ENCODE peak calls at places on chromosomes 11 and 22, in four cellular contexts. One of them, this sample, is unnamed.

GRCh38 chr11:126416542-126417090 is 61.1 kb downstream of the ST3GAL4 start:
- DNase-seq in A549: no peak
- DNase-seq in K562: no peak
- DNase-seq in GM12878: peak; percentile 27
- DNase-seq in this sample: peak; percentile 68

GRCh38 chr11:120929090-120929489 is 94.8 kb upstream of the TBCEL start:
- DNase-seq in A549: no peak
- DNase-seq in K562: no peak
- DNase-seq in GM12878: no peak
- DNase-seq in this sample: no peak

GRCh38 chr22:31036671-31037550 is 44.2 kb upstream of the SMTN start:
- DNase-seq in A549: no peak
- DNase-seq in K562: no peak
- DNase-seq in GM12878: no peak
- DNase-seq in this sample: peak; percentile 53

GRCh38 chr22:35681454-35682050 is 33.3 kb downstream of the APOL6 start:
- DNase-seq in A549: no peak
- DNase-seq in K562: no peak
- DNase-seq in GM12878: no peak
- DNase-seq in this sample: no peak

GRCh38 chr11:73478737-73479347 is 102.6 kb downstream of the RELT start:
- DNase-seq in A549: peak; percentile 61
- DNase-seq in K562: peak; percentile 44
- DNase-seq in GM12878: no peak
- DNase-seq in this sample: peak; percentile 42

GRCh38 chr11:78313181-78313788 is 104.3 kb downstream of the GAB2 start:
- DNase-seq in A549: no peak
- DNase-seq in K562: no peak
- DNase-seq in GM12878: no peak
- DNase-seq in this sample: peak; percentile 79

GRCh38 chr22:31259798-31260473 is 32.4 kb downstream of the PIK3IP1 start:
- DNase-seq in A549: no peak
- DNase-seq in K562: no peak
- DNase-seq in GM12878: no peak
- DNase-seq in this sample: no peak

GRCh38 chr22:35900483-35901168 is 128.0 kb downstream of the RBFOX2 start:
- DNase-seq in A549: no peak
- DNase-seq in K562: no peak
- DNase-seq in GM12878: no peak
- DNase-seq in this sample: peak; percentile 81

GRCh38 chr11:5021996-5022395 is 24.3 kb upstream of the OR52J3 start:
- DNase-seq in A549: no peak
- DNase-seq in K562: no peak
- DNase-seq in GM12878: no peak
- DNase-seq in this sample: no peak

GRCh38 chr11:1782831-1783724 is 19.4 kb upstream of the CTSD start:
- DNase-seq in A549: no peak
- DNase-seq in K562: peak; percentile 33
- DNase-seq in GM12878: no peak
- DNase-seq in this sample: peak; percentile 52

GRCh38 chr11:130546438-130546837 is 98.0 kb downstream of the ADAMTS15 start:
- DNase-seq in A549: no peak
- DNase-seq in K562: no peak
- DNase-seq in GM12878: no peak
- DNase-seq in this sample: no peak

GRCh38 chr11:36996795-36997194 is 398.8 kb upstream of the RAG2 start:
- DNase-seq in A549: no peak
- DNase-seq in K562: no peak
- DNase-seq in GM12878: no peak
- DNase-seq in this sample: no peak

GRCh38 chr22:36331306-36331911 is 56.4 kb downstream of the MYH9 start:
- DNase-seq in A549: peak; percentile 67
- DNase-seq in K562: peak; percentile 64
- DNase-seq in GM12878: peak; percentile 81
- DNase-seq in this sample: peak; percentile 98

GRCh38 chr11:21301981-21302380 is 632.6 kb downstream of the NELL1 start:
- DNase-seq in A549: no peak
- DNase-seq in K562: no peak
- DNase-seq in GM12878: no peak
- DNase-seq in this sample: no peak

GRCh38 chr22:40107756-40108437 is 69.8 kb upstream of the TNRC6B start:
- DNase-seq in A549: no peak
- DNase-seq in K562: no peak
- DNase-seq in GM12878: no peak
- DNase-seq in this sample: peak; percentile 12

GRCh38 chr22:39384750-39385480 is 14.7 kb upstream of the TAB1 start:
- DNase-seq in A549: peak; percentile 33
- DNase-seq in K562: peak; percentile 45
- DNase-seq in GM12878: no peak
- DNase-seq in this sample: peak; percentile 28

GRCh38 chr11:75276696-75277095 is 36.1 kb downstream of the TPBGL start:
- DNase-seq in A549: no peak
- DNase-seq in K562: no peak
- DNase-seq in GM12878: no peak
- DNase-seq in this sample: no peak

GRCh38 chr22:47601666-47602065 is 839.2 kb downstream of the TBC1D22A start:
- DNase-seq in A549: no peak
- DNase-seq in K562: no peak
- DNase-seq in GM12878: no peak
- DNase-seq in this sample: no peak

GRCh38 chr11:99316761-99317475 is 296.2 kb downstream of the CNTN5 start:
- DNase-seq in A549: no peak
- DNase-seq in K562: no peak
- DNase-seq in GM12878: no peak
- DNase-seq in this sample: no peak

GRCh38 chr11:17992916-17993315 is 19.9 kb downstream of the SERGEF start:
- DNase-seq in A549: no peak
- DNase-seq in K562: no peak
- DNase-seq in GM12878: no peak
- DNase-seq in this sample: no peak

GRCh38 chr11:126918556-126918955 is 82.0 kb downstream of the KIRREL3 start:
- DNase-seq in A549: no peak
- DNase-seq in K562: no peak
- DNase-seq in GM12878: no peak
- DNase-seq in this sample: peak; percentile 54

GRCh38 chr11:113574171-113574570 is 99.0 kb upstream of the DRD2 start:
- DNase-seq in A549: no peak
- DNase-seq in K562: no peak
- DNase-seq in GM12878: no peak
- DNase-seq in this sample: no peak

GRCh38 chr11:35911013-35911412 is 32.8 kb upstream of the LDLRAD3 start:
- DNase-seq in A549: no peak
- DNase-seq in K562: no peak
- DNase-seq in GM12878: no peak
- DNase-seq in this sample: no peak

GRCh38 chr11:126997196-126997595 is 3.4 kb downstream of the KIRREL3 start:
- DNase-seq in A549: no peak
- DNase-seq in K562: no peak
- DNase-seq in GM12878: no peak
- DNase-seq in this sample: peak; percentile 23

GRCh38 chr22:45917146-45917545 is 59.8 kb downstream of the WNT7B start:
- DNase-seq in A549: no peak
- DNase-seq in K562: no peak
- DNase-seq in GM12878: no peak
- DNase-seq in this sample: no peak

GRCh38 chr11:88174627-88175003 is 628 bp downstream of the RAB38 start:
- DNase-seq in A549: peak; percentile 8
- DNase-seq in K562: no peak
- DNase-seq in GM12878: no peak
- DNase-seq in this sample: peak; percentile 86

GRCh38 chr22:45686004-45686403 is 14.4 kb downstream of the ATXN10 start:
- DNase-seq in A549: no peak
- DNase-seq in K562: no peak
- DNase-seq in GM12878: no peak
- DNase-seq in this sample: peak; percentile 78

GRCh38 chr11:125062931-125063428 is at the start of gene SLC37A2:
- DNase-seq in A549: peak; percentile 44
- DNase-seq in K562: no peak
- DNase-seq in GM12878: peak; percentile 62
- DNase-seq in this sample: peak; percentile 54

GRCh38 chr11:58121101-58121500 is 4.2 kb downstream of the OR9I1 start:
- DNase-seq in A549: no peak
- DNase-seq in K562: no peak
- DNase-seq in GM12878: no peak
- DNase-seq in this sample: peak; percentile 5

GRCh38 chr11:30760341-30760740 is 174.2 kb upstream of the MPPED2 start:
- DNase-seq in A549: no peak
- DNase-seq in K562: no peak
- DNase-seq in GM12878: no peak
- DNase-seq in this sample: peak; percentile 5

GRCh38 chr11:95599959-95600586 is 189.5 kb downstream of the FAM76B start:
- DNase-seq in A549: no peak
- DNase-seq in K562: no peak
- DNase-seq in GM12878: no peak
- DNase-seq in this sample: no peak

DNA sequence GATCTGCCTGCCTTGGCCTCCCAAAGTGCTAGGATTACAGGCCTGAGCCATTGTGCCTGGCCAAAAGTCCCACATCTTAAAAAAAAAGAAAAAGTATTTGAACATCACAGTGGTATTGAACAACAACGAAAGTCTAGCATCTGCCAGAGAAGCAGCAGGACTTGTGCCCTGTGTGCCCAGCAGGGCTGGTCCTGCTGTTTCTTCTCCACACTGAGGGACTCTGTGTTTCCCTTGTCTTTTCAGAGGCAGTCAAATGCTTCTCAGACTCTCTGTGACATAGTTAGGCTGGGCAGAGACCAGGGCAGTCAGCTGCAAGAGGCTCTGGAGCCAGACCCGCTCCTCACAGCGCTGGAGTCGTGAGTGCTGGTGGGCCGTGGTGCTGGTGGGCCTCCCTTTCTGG is 56.2 kb downstream of the SBF1 start:
- DNase-seq in A549: no peak
- DNase-seq in K562: no peak
- DNase-seq in GM12878: no peak
- DNase-seq in this sample: no peak
- TF ChIP-seq RCOR1 in A549: no peak
- TF ChIP-seq RCOR1 in K562: no peak
- TF ChIP-seq RCOR1 in GM12878: no peak
- TF ChIP-seq RCOR1 in this sample: no peak

DNA sequence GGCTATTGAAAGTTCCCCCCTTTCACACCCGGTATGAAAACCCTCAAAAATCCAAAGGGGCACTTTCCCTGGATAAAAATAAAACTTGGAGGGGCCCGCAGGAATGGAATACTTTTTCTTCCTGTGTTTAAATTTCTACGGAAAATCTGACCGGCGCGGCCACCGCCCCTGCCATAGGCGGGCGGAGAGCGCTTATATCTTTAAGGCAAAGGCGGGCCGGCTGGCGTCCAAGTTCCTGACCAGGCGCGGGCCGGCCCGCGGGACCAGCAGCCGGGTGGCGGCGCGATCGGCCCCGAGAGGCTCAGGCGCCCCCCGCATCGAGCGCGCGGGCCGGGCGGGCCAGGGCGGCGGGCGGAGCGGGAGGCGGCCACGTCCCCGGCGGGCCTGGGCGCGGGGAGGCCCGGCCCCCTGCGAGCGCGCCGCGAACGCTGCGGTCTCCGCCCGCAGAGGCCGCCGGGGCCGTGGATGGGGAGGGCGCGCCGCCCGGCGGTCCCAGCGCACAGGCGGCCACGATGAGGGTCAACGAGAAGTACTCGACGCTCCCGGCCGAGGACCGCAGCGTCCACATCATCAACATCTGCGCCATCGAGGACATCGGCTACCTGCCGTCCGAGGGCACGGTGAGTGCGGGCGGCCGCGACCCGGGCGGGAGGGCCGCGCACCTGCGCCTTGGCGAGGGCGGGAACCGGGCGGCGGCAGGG is at the start of gene ANO1:
- DNase-seq in A549: no peak
- DNase-seq in K562: peak; percentile 53
- DNase-seq in GM12878: no peak
- DNase-seq in this sample: peak; percentile 19
- TF ChIP-seq BHLHE40 in A549: no peak
- TF ChIP-seq BHLHE40 in K562: no peak
- TF ChIP-seq BHLHE40 in GM12878: no peak
- TF ChIP-seq BHLHE40 in this sample: no peak

GRCh38 chr11:105670811-105671210 is 60.9 kb downstream of the GRIA4 start:
- DNase-seq in A549: no peak
- DNase-seq in K562: no peak
- DNase-seq in GM12878: no peak
- DNase-seq in this sample: peak; percentile 9
- TF ChIP-seq RCOR1 in A549: no peak
- TF ChIP-seq RCOR1 in K562: no peak
- TF ChIP-seq RCOR1 in GM12878: no peak
- TF ChIP-seq RCOR1 in this sample: no peak

GRCh38 chr11:70503201-70503877 is 105.0 kb downstream of the CTTN start:
- DNase-seq in A549: no peak
- DNase-seq in K562: no peak
- DNase-seq in GM12878: no peak
- DNase-seq in this sample: no peak
- TF ChIP-seq BHLHE40 in A549: no peak
- TF ChIP-seq BHLHE40 in K562: no peak
- TF ChIP-seq BHLHE40 in GM12878: no peak
- TF ChIP-seq BHLHE40 in this sample: no peak

GRCh38 chr11:117767071-117767470 is 29.9 kb downstream of the DSCAML1 start:
- DNase-seq in A549: no peak
- DNase-seq in K562: no peak
- DNase-seq in GM12878: no peak
- DNase-seq in this sample: no peak

GRCh38 chr11:117769530-117769929 is 27.5 kb downstream of the DSCAML1 start:
- DNase-seq in A549: no peak
- DNase-seq in K562: no peak
- DNase-seq in GM12878: no peak
- DNase-seq in this sample: no peak

GRCh38 chr11:117761993-117762392 is 35.0 kb downstream of the DSCAML1 start:
- DNase-seq in A549: no peak
- DNase-seq in K562: no peak
- DNase-seq in GM12878: no peak
- DNase-seq in this sample: no peak

GRCh38 chr11:117768506-117768905 is 28.5 kb downstream of the DSCAML1 start:
- DNase-seq in A549: no peak
- DNase-seq in K562: no peak
- DNase-seq in GM12878: no peak
- DNase-seq in this sample: no peak

DNA sequence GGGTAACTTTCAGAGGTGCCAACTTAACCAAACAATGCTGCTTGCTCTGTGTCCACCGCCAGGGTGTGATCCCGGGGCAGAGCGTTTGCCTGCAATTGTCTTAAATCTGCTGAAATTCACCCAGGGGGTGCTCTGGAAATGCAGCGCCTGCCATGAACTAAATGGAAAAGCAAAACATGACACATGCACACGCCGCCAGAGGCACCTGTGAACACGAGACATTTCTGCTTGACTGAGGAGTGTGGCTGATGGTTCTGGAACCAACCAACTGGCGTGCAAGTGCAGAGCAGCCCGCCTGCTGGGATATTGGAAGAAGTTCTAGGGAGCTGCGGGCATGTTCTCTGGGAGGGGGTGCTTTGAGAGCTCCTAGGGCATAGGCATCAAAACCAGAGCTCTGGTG is 30.4 kb downstream of the DSCAML1 start:
- DNase-seq in A549: no peak
- DNase-seq in K562: no peak
- DNase-seq in GM12878: no peak
- DNase-seq in this sample: no peak
- TF ChIP-seq RCOR1 in A549: no peak
- TF ChIP-seq RCOR1 in K562: no peak
- TF ChIP-seq RCOR1 in GM12878: no peak
- TF ChIP-seq RCOR1 in this sample: no peak

This sample was measured in IMR-90.